ENCODE peak calls at places on chromosome 9, in six cellular contexts. P is neuronal stem cell, Y is A549, I is neural progenitor cell, G is PC-3, K is PC-9. A is an unnamed sample.

GRCh38 chr9:69062195-69062594 is 26.6 kb downstream of the FXN start:
- DNase-seq in P (no peak), Y (no peak), I (no peak), G (no peak), K (no peak), A (no peak)

GRCh38 chr9:18632624-18633407 is 158.9 kb downstream of the ADAMTSL1 start:
- DNase-seq in P (no peak), Y (no peak), I (no peak), G (peak), K (no peak), A (no peak)

GRCh38 chr9:116482740-116483139 is 204.4 kb upstream of the TRIM32 start:
- DNase-seq in P (no peak), Y (no peak), I (peak), G (no peak), K (no peak), A (peak)

GRCh38 chr9:123769723-123770122 is 160.2 kb downstream of the DENND1A start:
- DNase-seq in P (no peak), Y (no peak), I (peak), G (no peak), K (no peak), A (peak)

GRCh38 chr9:118640836-118641557 is 728.2 kb downstream of the BRINP1 start:
- DNase-seq in P (no peak), Y (no peak), I (no peak), G (no peak), K (no peak), A (no peak)

GRCh38 chr9:6715755-6716643 is 41.8 kb upstream of the KDM4C start:
- DNase-seq in P (no peak), Y (peak), I (no peak), G (peak), K (peak), A (no peak)

GRCh38 chr9:123033352-123033751 is at the start of gene GPR21:
- DNase-seq in P (peak), Y (no peak), I (peak), G (no peak), K (no peak), A (peak)

GRCh38 chr9:91211414-91211813 is 150.3 kb downstream of the AUH start:
- DNase-seq in P (no peak), Y (no peak), I (no peak), G (no peak), K (no peak), A (no peak)

GRCh38 chr9:134165357-134166315 is 1.3 kb upstream of the RNU6ATAC start:
- DNase-seq in P (no peak), Y (no peak), I (peak), G (no peak), K (no peak), A (peak)

GRCh38 chr9:2755285-2755684 is 38.0 kb downstream of the KCNV2 start:
- DNase-seq in P (no peak), Y (no peak), I (peak), G (no peak), K (no peak), A (peak)

GRCh38 chr9:134539613-134540012 is 102.0 kb upstream of the COL5A1 start:
- DNase-seq in P (no peak), Y (no peak), I (no peak), G (no peak), K (no peak), A (no peak)

GRCh38 chr9:133505186-133505830 is 19.5 kb downstream of the MYMK start:
- DNase-seq in P (no peak), Y (no peak), I (no peak), G (no peak), K (no peak), A (no peak)

GRCh38 chr9:4113711-4114110 is 186.2 kb downstream of the GLIS3 start:
- DNase-seq in P (no peak), Y (no peak), I (no peak), G (no peak), K (no peak), A (no peak)

GRCh38 chr9:20357207-20357503 is 265.1 kb downstream of the MLLT3 start:
- DNase-seq in P (no peak), Y (no peak), I (no peak), G (no peak), K (no peak), A (no peak)

GRCh38 chr9:135990468-135991429 is 29.6 kb upstream of the UBAC1 start:
- DNase-seq in P (peak), Y (no peak), I (peak), G (peak), K (no peak), A (peak)

GRCh38 chr9:24045150-24045549 is 219.1 kb upstream of the ELAVL2 start:
- DNase-seq in P (no peak), Y (no peak), I (no peak), G (no peak), K (no peak), A (no peak)

DNA sequence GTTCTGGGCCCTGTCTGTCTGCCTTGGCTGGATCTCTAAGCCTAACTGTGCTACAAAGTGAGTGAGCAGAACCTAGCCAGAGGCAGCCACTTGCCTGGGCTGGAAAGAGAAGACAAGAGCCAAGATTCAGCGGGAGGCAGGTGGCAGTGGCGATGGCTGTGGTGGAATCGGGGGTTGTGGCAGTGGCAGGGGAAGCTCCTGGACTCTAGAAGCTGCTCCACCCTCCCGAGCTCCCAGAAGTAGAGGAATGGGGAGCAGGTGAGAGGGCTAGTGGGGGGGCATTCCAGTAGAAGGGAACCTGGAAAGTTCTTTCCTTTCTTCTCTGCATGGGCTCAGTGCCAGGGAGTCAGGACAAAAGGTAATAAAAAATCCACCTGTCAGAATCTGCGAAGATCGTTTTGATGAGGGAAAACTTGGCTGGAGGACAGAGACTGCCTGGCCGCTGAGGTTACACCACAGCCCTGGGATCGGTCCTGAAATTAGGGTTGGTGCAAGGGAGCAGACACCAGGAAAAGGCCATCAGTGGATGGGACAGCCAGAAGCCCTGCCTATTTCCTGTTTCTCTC is 1.7 kb downstream of the CRAT start:
- DNase-seq in P (no peak), Y (no peak), I (no peak), G (peak), K (no peak), A (no peak)
- H3K4me2 ChIP-seq in P (no peak), Y (peak), I (no peak), G (no peak), K (no peak), A (no peak)

DNA sequence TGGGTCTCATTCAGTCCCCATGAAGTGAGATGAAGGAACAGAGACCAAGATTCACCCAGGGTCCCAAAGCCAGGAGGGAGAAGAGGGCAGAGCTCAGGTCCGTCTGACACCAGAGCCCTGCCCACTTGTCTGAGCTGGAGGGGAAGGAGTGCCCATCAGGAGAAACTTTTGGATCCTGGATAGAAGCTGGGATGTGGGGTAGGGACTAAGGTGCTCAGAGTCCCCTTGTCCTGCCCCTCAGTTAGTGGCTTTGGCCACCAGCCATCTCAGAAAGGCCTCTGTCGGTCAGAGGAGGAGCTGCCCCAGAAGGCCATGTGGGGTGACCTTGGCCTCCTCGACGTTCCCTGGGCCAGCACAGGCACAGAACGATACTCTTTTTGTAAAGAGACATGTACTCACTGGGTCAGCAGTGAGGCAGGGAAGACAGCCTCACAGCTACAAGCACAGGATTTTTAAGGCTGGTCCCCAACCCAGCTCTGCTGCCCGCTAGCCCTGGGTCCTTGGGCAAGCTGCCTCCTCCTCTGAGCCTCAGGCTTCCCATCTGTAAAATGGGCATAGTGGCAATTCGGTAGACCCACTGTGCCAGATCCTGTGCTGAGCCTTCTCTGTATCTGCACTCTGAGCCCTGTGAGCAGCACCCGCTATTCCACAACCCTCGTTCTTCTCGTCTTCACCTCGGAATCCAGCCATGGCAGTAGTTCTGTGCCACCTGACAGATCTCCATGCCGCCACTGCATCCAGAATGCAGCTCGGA is 49.4 kb downstream of the C9orf50 start:
- DNase-seq in P (no peak), Y (no peak), I (no peak), G (no peak), K (no peak), A (no peak)
- H3K4me2 ChIP-seq in P (no peak), Y (peak), I (no peak), G (no peak), K (peak), A (no peak)

GRCh38 chr9:79581794-79582193 is 10.0 kb downstream of the TLE4 start:
- DNase-seq in P (no peak), Y (no peak), I (peak), G (peak), K (no peak), A (peak)
- H3K4me2 ChIP-seq in P (peak), Y (no peak), I (peak), G (peak), K (no peak), A (no peak)

GRCh38 chr9:121354770-121355169 is 15.3 kb downstream of the STOM start:
- DNase-seq in P (no peak), Y (no peak), I (no peak), G (no peak), K (no peak), A (no peak)
- H3K4me2 ChIP-seq in P (no peak), Y (no peak), I (no peak), G (no peak), K (no peak), A (no peak)

DNA sequence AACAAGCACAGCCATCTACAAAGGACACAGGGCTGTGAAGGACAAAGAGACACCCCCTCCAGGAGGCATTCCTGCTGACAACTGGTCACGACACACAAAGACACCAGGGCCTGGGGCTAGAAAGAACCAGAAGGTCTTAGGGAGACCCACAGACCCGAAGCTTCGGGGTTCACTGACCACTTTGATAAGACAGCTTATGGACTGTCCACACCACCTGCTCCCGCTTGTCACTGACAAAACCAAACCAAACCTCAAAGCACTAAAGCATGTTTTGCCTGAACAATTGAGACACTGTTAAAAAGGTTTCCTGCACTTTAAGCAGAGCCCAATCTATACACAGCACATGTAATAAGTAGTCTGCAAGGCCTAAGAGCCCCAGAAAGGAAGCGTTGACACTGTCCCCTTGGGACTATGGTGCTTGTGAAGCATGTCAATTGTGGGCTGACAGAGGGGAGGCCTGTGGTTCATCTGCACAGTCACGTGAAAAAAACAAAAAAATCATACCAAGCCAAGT is 185.0 kb downstream of the GAPVD1 start:
- DNase-seq in P (no peak), Y (no peak), I (peak), G (no peak), K (no peak), A (peak)
- H3K4me2 ChIP-seq in P (no peak), Y (no peak), I (peak), G (no peak), K (no peak), A (no peak)

GRCh38 chr9:129109504-129109903 is 1.1 kb downstream of the CRAT start:
- DNase-seq in P (no peak), Y (peak), I (peak), G (peak), K (no peak), A (peak)
- H3K4me2 ChIP-seq in P (peak), Y (peak), I (peak), G (peak), K (peak), A (no peak)